ENCODE peak calls at places on chromosomes 13 and 19, in five cellular contexts. W is stimulated activated CD4-positive, alpha-beta T cell treated with anti-CD3 and anti-CD28 coated beads, TNF-alpha, amount 100 ng/mL, for 4 hours; I is globus pallidus; H is NK-92 treated with Interleukin-12 subunit alpha and Interleukin-12 subunit beta, amount 100 ng/mL, for 24 hours; Z is effector CD4-positive, alpha-beta T cell. J is an unnamed sample.

GRCh38 chr19:6459356-6460098 is at the start of gene SLC25A23:
- DNase-seq in W (peak; percentile 50), I (peak; percentile 69), H (no peak), Z (peak; percentile 30), J (peak; percentile 63)

GRCh38 chr19:782195-783043 is 14.8 kb upstream of the PTBP1 start:
- DNase-seq in W (no peak), I (no peak), H (no peak), Z (no peak), J (no peak)

GRCh38 chr13:39326471-39326870 is 276.5 kb downstream of the LHFPL6 start:
- DNase-seq in W (no peak), I (no peak), H (no peak), Z (no peak), J (no peak)

GRCh38 chr19:40403262-40403984 is 9.8 kb downstream of the PRX start:
- DNase-seq in W (peak; percentile 64), I (peak; percentile 37), H (peak; percentile 72), Z (peak; percentile 61), J (peak; percentile 86)

GRCh38 chr13:75788494-75788991 is 152.4 kb downstream of the LMO7 start:
- DNase-seq in W (no peak), I (no peak), H (no peak), Z (no peak), J (no peak)

GRCh38 chr13:99662678-99663077 is 161.4 kb downstream of the TM9SF2 start:
- DNase-seq in W (no peak), I (no peak), H (no peak), Z (no peak), J (no peak)

GRCh38 chr13:42047561-42048322 is 706 bp upstream of the DGKH start:
- DNase-seq in W (no peak), I (no peak), H (no peak), Z (peak; percentile 23), J (no peak)

GRCh38 chr19:6223461-6224307 is 56.1 kb downstream of the MLLT1 start:
- DNase-seq in W (no peak), I (no peak), H (no peak), Z (no peak), J (no peak)

GRCh38 chr13:113561417-113562084 is 23.0 kb upstream of the TFDP1 start:
- DNase-seq in W (no peak), I (no peak), H (no peak), Z (no peak), J (peak; percentile 9)

GRCh38 chr13:61414686-61415664 is 674 bp downstream of the PCDH20 start:
- DNase-seq in W (no peak), I (peak; percentile 25), H (no peak), Z (no peak), J (no peak)

GRCh38 chr13:79044415-79044814 is 361.6 kb downstream of the RBM26 start:
- DNase-seq in W (no peak), I (no peak), H (no peak), Z (no peak), J (no peak)

GRCh38 chr19:347946-348861 is 3.6 kb upstream of the MIER2 start:
- DNase-seq in W (no peak), I (no peak), H (no peak), Z (no peak), J (no peak)

GRCh38 chr19:48419158-48419920 is 25.9 kb downstream of the GRIN2D start:
- DNase-seq in W (no peak), I (peak; percentile 52), H (peak; percentile 71), Z (peak; percentile 62), J (peak; percentile 61)

GRCh38 chr19:9115307-9115813 is at the start of gene OR7G1:
- DNase-seq in W (no peak), I (no peak), H (no peak), Z (no peak), J (no peak)

GRCh38 chr13:98548230-98548629 is 28.7 kb downstream of the STK24 start:
- DNase-seq in W (no peak), I (no peak), H (no peak), Z (no peak), J (no peak)

GRCh38 chr13:26011208-26011573 is 40.6 kb downstream of the SHISA2 start:
- DNase-seq in W (no peak), I (no peak), H (no peak), Z (no peak), J (no peak)

GRCh38 chr19:4722671-4723464 is 774 bp downstream of the DPP9 start:
- DNase-seq in W (no peak), I (peak; percentile 20), H (peak; percentile 28), Z (no peak), J (peak; percentile 19)

GRCh38 chr13:74226791-74227475 is 92.7 kb upstream of the KLF12 start:
- DNase-seq in W (no peak), I (no peak), H (no peak), Z (no peak), J (no peak)

GRCh38 chr19:57776764-57777296 is 7.4 kb downstream of the ZNF586 start:
- DNase-seq in W (no peak), I (no peak), H (no peak), Z (no peak), J (no peak)

GRCh38 chr13:94886191-94886590 is 173.8 kb upstream of the SOX21 start:
- DNase-seq in W (no peak), I (no peak), H (no peak), Z (no peak), J (no peak)

GRCh38 chr19:2055871-2056809 is 5.1 kb upstream of the MKNK2 start:
- DNase-seq in W (no peak), I (no peak), H (no peak), Z (no peak), J (no peak)

GRCh38 chr13:95267662-95268369 is 33.4 kb downstream of the ABCC4 start:
- DNase-seq in W (no peak), I (no peak), H (no peak), Z (no peak), J (no peak)

GRCh38 chr13:48235100-48235813 is 2.3 kb downstream of the ITM2B start:
- DNase-seq in W (no peak), I (peak; percentile 58), H (no peak), Z (no peak), J (no peak)

GRCh38 chr19:10036601-10037071 is 23.4 kb downstream of the RDH8 start:
- DNase-seq in W (no peak), I (no peak), H (no peak), Z (no peak), J (no peak)

GRCh38 chr19:43751466-43752220 is 3.1 kb downstream of the SMG9 start:
- DNase-seq in W (no peak), I (no peak), H (no peak), Z (no peak), J (no peak)

GRCh38 chr19:30076101-30076551 is 134.1 kb downstream of the URI1 start:
- DNase-seq in W (no peak), I (no peak), H (no peak), Z (no peak), J (no peak)

GRCh38 chr13:93984876-93985275 is 494.6 kb downstream of the DCT start:
- DNase-seq in W (no peak), I (no peak), H (no peak), Z (no peak), J (no peak)

GRCh38 chr13:42526276-42526675 is 47.7 kb upstream of the TNFSF11 start:
- DNase-seq in W (no peak), I (no peak), H (no peak), Z (no peak), J (no peak)

GRCh38 chr13:31862828-31863227 is 123.5 kb downstream of the RXFP2 start:
- DNase-seq in W (no peak), I (no peak), H (no peak), Z (no peak), J (no peak)

GRCh38 chr19:6164906-6165531 is 29.6 kb downstream of the ACSBG2 start:
- DNase-seq in W (no peak), I (no peak), H (no peak), Z (no peak), J (no peak)

GRCh38 chr13:111645598-111646463 is 325.4 kb downstream of the TEX29 start:
- DNase-seq in W (no peak), I (no peak), H (no peak), Z (no peak), J (no peak)

GRCh38 chr19:55116232-55117062 is 990 bp downstream of the PPP1R12C start:
- DNase-seq in W (peak; percentile 26), I (peak; percentile 73), H (no peak), Z (peak; percentile 34), J (peak; percentile 40)

GRCh38 chr13:100542546-100543156 is 45.9 kb downstream of the GGACT start:
- DNase-seq in W (no peak), I (no peak), H (no peak), Z (no peak), J (no peak)

GRCh38 chr13:40508767-40509342 is 157.6 kb downstream of the FOXO1 start:
- DNase-seq in W (no peak), I (no peak), H (no peak), Z (no peak), J (no peak)

GRCh38 chr19:2325261-2326046 is 2.9 kb downstream of the LSM7 start:
- DNase-seq in W (no peak), I (no peak), H (no peak), Z (no peak), J (no peak)

GRCh38 chr13:75101997-75102720 is 379.8 kb downstream of the TBC1D4 start:
- DNase-seq in W (no peak), I (no peak), H (no peak), Z (no peak), J (no peak)

GRCh38 chr13:48976677-48977625 is 1.2 kb downstream of the FNDC3A start:
- DNase-seq in W (no peak), I (peak; percentile 32), H (no peak), Z (no peak), J (no peak)